ENCODE peak calls at places on chromosomes 4 and X, in five cellular contexts. One of them, this sample, is unnamed. For H3K4me1, the result is how much of the 10 kb centered on the place peaks cover.

GRCh38 chr4:91256043-91256442 is 1047.7 kb upstream of the GRID2 start:
- DNase-seq in body of pancreas: no peak
- DNase-seq in astrocyte: no peak
- DNase-seq in ovary: no peak
- DNase-seq in H1: peak
- DNase-seq in this sample: no peak

GRCh38 chr4:137307806-137308205 is 224.5 kb downstream of the PCDH18 start:
- DNase-seq in ovary: no peak
- DNase-seq in H1: no peak
- DNase-seq in astrocyte: peak
- DNase-seq in body of pancreas: peak
- DNase-seq in this sample: peak

GRCh38 chrX:24805201-24805600 is 111.5 kb downstream of the POLA1 start:
- DNase-seq in astrocyte: no peak
- DNase-seq in H1: no peak
- DNase-seq in body of pancreas: no peak
- DNase-seq in ovary: no peak
- DNase-seq in this sample: no peak

GRCh38 chr4:108646706-108647105 is 3.7 kb upstream of the OSTC start:
- DNase-seq in astrocyte: no peak
- DNase-seq in ovary: no peak
- DNase-seq in body of pancreas: no peak
- DNase-seq in H1: no peak
- DNase-seq in this sample: no peak

GRCh38 chrX:101759000-101759399 is 99.3 kb upstream of the ARMCX2 start:
- DNase-seq in H1: peak
- DNase-seq in ovary: peak
- DNase-seq in body of pancreas: peak
- DNase-seq in astrocyte: peak
- DNase-seq in this sample: no peak

GRCh38 chrX:19990519-19991349 is at the start of gene BCLAF3:
- DNase-seq in ovary: peak
- DNase-seq in H1: peak
- DNase-seq in astrocyte: peak
- DNase-seq in body of pancreas: peak
- DNase-seq in this sample: peak

GRCh38 chrX:119503484-119503861 is 35.2 kb downstream of the SLC25A5 start:
- DNase-seq in body of pancreas: peak
- DNase-seq in ovary: no peak
- DNase-seq in H1: no peak
- DNase-seq in astrocyte: peak
- DNase-seq in this sample: peak

GRCh38 chrX:120450163-120450562 is 18.9 kb downstream of the LAMP2 start:
- DNase-seq in H1: no peak
- DNase-seq in astrocyte: no peak
- DNase-seq in ovary: no peak
- DNase-seq in body of pancreas: no peak
- DNase-seq in this sample: no peak

GRCh38 chrX:69014200-69014599 is 151.1 kb downstream of the PJA1 start:
- DNase-seq in ovary: no peak
- DNase-seq in H1: no peak
- DNase-seq in astrocyte: peak
- DNase-seq in body of pancreas: no peak
- DNase-seq in this sample: no peak

GRCh38 chr4:38242822-38243384 is 282.7 kb downstream of the PTTG2 start:
- DNase-seq in ovary: no peak
- DNase-seq in body of pancreas: no peak
- DNase-seq in astrocyte: no peak
- DNase-seq in H1: no peak
- DNase-seq in this sample: no peak

GRCh38 chr4:3739577-3739976 is 26.6 kb upstream of the ADRA2C start:
- DNase-seq in H1: no peak
- DNase-seq in body of pancreas: no peak
- DNase-seq in ovary: no peak
- DNase-seq in astrocyte: no peak
- DNase-seq in this sample: no peak

DNA sequence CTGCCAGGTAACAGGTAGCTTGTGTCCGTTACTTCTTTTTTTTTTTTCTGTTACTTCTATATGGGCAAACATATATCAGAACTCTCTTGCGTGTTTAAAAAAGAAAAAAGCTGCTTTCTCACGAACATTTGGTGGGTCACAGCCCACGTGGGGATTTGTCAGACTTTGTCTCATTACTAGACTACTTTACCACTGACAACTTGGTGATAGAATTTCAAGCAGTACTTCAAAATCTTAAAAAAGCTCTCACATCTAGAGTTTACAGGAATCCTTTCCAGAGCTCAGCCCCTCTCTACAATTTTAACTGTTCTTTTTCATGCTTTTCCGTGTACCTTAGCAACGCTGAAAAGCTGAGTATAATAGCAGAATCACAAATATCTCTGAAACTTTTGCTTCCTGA is 50.1 kb downstream of the SMAD1 start:
- DNase-seq in astrocyte: no peak
- DNase-seq in body of pancreas: no peak
- DNase-seq in ovary: no peak
- DNase-seq in H1: no peak
- DNase-seq in this sample: no peak
- H3K4me1 ChIP-seq in astrocyte: under half
- H3K4me1 ChIP-seq in body of pancreas: under half
- H3K4me1 ChIP-seq in ovary: under half
- H3K4me1 ChIP-seq in H1: under half
- H3K4me1 ChIP-seq in this sample: under half

GRCh38 chr4:128757712-128758111 is 51.8 kb upstream of the JADE1 start:
- DNase-seq in astrocyte: no peak
- DNase-seq in H1: no peak
- DNase-seq in body of pancreas: peak
- DNase-seq in ovary: no peak
- DNase-seq in this sample: peak
- H3K27ac ChIP-seq in astrocyte: no peak
- H3K27ac ChIP-seq in H1: no peak
- H3K27ac ChIP-seq in body of pancreas: no peak
- H3K27ac ChIP-seq in ovary: no peak
- H3K27ac ChIP-seq in this sample: peak

DNA sequence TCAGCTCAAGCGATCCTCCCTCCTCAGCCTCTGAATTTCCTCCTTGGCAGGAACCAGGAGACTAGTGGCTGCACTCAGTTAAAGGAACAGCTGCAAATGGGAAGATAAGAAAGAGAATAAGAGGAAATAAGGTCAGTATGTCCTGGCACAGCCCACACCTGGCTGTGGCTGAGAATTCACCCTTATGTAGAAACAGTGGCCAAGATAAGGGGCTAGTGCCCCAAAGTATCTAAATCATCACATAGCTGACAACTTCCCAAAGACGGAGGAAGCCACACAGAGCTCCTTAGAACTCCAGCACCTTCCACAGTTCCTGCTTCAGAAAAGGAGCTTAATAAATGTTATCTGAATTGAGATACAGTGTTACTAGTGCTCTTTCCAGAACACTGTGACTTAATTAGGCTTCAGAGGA is 2.3 kb upstream of the CHIC2 start:
- DNase-seq in ovary: no peak
- DNase-seq in H1: no peak
- DNase-seq in astrocyte: no peak
- DNase-seq in body of pancreas: peak
- DNase-seq in this sample: no peak
- H3K4me1 ChIP-seq in ovary: under half
- H3K4me1 ChIP-seq in H1: under half
- H3K4me1 ChIP-seq in astrocyte: under half
- H3K4me1 ChIP-seq in body of pancreas: under half
- H3K4me1 ChIP-seq in this sample: under half

GRCh38 chr4:35541888-35542213 is 702.5 kb downstream of the ARAP2 start:
- DNase-seq in H1: no peak
- DNase-seq in astrocyte: no peak
- DNase-seq in ovary: no peak
- DNase-seq in body of pancreas: no peak
- DNase-seq in this sample: no peak
- H3K27ac ChIP-seq in H1: no peak
- H3K27ac ChIP-seq in astrocyte: no peak
- H3K27ac ChIP-seq in ovary: no peak
- H3K27ac ChIP-seq in body of pancreas: no peak
- H3K27ac ChIP-seq in this sample: no peak

GRCh38 chr4:48268956-48269860 is at the start of gene TEC:
- DNase-seq in astrocyte: no peak
- DNase-seq in body of pancreas: peak
- DNase-seq in H1: peak
- DNase-seq in ovary: no peak
- DNase-seq in this sample: peak
- H3K4me1 ChIP-seq in astrocyte: under half
- H3K4me1 ChIP-seq in body of pancreas: under half
- H3K4me1 ChIP-seq in H1: under half
- H3K4me1 ChIP-seq in ovary: under half
- H3K4me1 ChIP-seq in this sample: under half

DNA sequence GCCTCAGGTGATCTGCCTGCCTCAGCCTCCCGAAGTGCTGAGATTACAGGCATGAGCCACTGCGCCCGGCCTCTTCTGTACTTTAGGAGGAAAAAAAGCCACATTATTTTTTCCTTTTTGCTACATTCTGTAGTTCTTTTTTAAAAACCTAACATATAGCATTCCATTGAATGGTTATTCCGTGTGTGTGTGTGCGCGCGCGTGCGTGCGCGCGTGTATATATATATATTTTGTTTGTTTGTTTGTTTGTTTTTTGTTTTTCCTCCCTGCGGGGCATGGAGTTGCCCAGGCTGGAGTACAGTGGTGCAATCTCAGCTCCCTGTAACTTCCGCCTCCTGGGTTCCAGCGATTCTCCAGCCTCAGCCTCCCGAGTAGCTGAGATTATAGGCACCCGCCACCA is 59.5 kb downstream of the ARHGAP10 start:
- DNase-seq in body of pancreas: no peak
- DNase-seq in astrocyte: no peak
- DNase-seq in H1: no peak
- DNase-seq in ovary: no peak
- DNase-seq in this sample: no peak
- H3K27ac ChIP-seq in body of pancreas: no peak
- H3K27ac ChIP-seq in astrocyte: no peak
- H3K27ac ChIP-seq in H1: no peak
- H3K27ac ChIP-seq in ovary: no peak
- H3K27ac ChIP-seq in this sample: no peak

DNA sequence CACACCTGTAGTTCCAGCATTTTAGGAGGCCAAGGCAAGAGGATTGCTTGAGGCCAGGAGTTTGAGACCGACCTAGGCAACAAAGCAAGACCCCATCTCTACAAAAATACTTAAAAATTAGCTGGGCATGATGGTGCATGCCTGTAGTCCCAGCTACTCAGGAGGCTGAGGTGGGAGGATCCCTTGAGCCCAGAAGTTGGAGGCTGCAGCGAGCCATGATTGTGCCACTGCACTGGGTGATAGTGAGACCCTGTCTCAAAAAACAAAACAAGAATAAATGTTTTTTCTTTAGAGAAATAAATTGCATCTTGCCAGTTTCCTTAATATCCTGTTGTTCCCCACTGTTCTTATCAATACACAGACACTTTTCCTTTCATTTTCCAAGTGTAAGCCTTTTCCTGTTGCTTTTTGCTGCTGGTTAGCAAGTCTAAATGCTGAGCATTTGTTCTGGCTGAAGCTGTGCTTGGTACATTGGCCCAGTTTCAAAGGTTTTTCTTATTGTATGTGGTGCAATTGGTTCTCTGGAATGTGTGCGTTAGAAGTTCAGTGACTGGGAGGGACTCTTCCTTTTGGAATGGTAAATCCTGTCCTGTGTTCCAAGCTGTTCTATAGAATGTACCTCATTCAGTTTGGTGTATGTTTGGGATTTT is 98.2 kb downstream of the AFF1 start:
- DNase-seq in body of pancreas: no peak
- DNase-seq in ovary: no peak
- DNase-seq in H1: no peak
- DNase-seq in astrocyte: peak
- DNase-seq in this sample: no peak
- H3K4me1 ChIP-seq in body of pancreas: half or more
- H3K4me1 ChIP-seq in ovary: under half
- H3K4me1 ChIP-seq in H1: under half
- H3K4me1 ChIP-seq in astrocyte: under half
- H3K4me1 ChIP-seq in this sample: under half